ENCODE peak calls at places on chromosomes 5 and 9, in six cellular contexts. K, H, Z, Q, U and T are unnamed samples. For H3K4me1, the result is how much of the 10 kb centered on the place peaks cover.

GRCh38 chr5:157361865-157362465 is 96.0 kb downstream of the CYFIP2 start:
- DNase-seq in K (no peak), H (no peak), Z (no peak), Q (no peak), U (no peak), T (peak)

GRCh38 chr9:128729302-128729701 is 5.4 kb upstream of the ZDHHC12 start:
- DNase-seq in K (no peak), H (no peak), Z (no peak), Q (no peak), U (no peak), T (no peak)

GRCh38 chr5:79133121-79133656 is 21.6 kb downstream of the BHMT start:
- DNase-seq in K (no peak), H (no peak), Z (no peak), Q (no peak), U (no peak), T (no peak)

GRCh38 chr5:102766295-102767090 is 11.4 kb downstream of the PAM start:
- DNase-seq in K (no peak), H (no peak), Z (no peak), Q (no peak), U (no peak), T (no peak)

GRCh38 chr9:93944011-93944410 is 11.1 kb downstream of the BARX1 start:
- DNase-seq in K (no peak), H (no peak), Z (no peak), Q (no peak), U (no peak), T (no peak)

GRCh38 chr9:116055536-116055935 is 98.1 kb upstream of the PAPPA start:
- DNase-seq in K (no peak), H (no peak), Z (no peak), Q (no peak), U (no peak), T (no peak)

GRCh38 chr9:87075537-87075936 is 128.2 kb upstream of the GAS1 start:
- DNase-seq in K (no peak), H (no peak), Z (no peak), Q (no peak), U (no peak), T (no peak)

GRCh38 chr5:77683171-77683732 is 44.7 kb upstream of the OTP start:
- DNase-seq in K (no peak), H (no peak), Z (no peak), Q (no peak), U (no peak), T (no peak)

GRCh38 chr9:130779153-130779855 is 55.8 kb upstream of the ABL1 start:
- DNase-seq in K (no peak), H (no peak), Z (no peak), Q (no peak), U (peak), T (no peak)

DNA sequence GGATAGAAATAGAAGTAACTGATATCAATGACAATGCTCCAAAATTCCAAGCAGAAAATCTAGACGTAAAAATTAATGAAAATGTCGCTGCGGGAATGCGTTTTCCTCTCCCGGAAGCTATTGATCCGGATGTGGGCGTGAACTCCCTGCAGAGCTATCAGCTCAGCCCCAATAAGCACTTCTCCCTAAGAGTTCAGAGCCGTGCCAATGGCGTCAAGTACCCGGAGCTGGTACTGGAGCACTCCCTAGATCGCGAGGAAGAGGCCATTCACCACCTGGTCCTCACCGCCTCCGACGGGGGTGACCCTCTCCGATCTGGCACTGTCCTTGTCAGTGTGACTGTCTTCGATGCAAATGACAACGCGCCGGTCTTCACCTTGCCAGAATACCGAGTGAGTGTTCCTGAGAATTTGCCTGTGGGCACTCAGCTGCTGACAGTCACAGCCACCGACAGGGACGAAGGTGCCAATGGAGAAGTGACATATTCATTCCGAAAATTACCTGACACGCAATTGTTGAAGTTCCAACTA is 818 bp downstream of the PCDHGA10 start:
- DNase-seq in K (no peak), H (no peak), Z (no peak), Q (no peak), U (no peak), T (no peak)
- H3K4me1 ChIP-seq in K (under half), H (under half), Z (under half), Q (under half), U (under half), T (under half)

DNA sequence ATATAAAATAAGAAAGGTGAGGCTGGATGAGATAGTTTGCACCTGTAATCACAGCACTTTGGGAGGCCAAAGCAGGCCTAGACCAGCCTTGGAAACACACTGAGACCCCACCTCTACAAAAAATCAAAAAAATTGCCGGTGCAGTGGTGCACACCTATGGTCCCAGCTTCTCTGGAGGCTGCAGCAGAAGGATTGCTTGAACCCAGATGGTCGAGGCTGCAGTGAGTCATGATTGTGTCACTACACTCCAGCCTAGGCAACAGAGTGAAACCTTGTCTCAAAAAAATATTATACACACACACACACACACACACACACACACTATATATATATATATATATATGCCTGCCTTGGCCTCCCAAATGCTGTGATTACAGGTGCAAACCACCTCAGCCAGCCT is 1.3 kb downstream of the SLC35D2 start:
- DNase-seq in K (no peak), H (no peak), Z (no peak), Q (no peak), U (no peak), T (no peak)
- H3K4me3 ChIP-seq in K (no peak), H (peak), Z (no peak), Q (no peak), U (no peak), T (no peak)

GRCh38 chr9:6782378-6782777 is 24.6 kb downstream of the KDM4C start:
- DNase-seq in K (no peak), H (no peak), Z (no peak), Q (no peak), U (no peak), T (no peak)
- H3K4me1 ChIP-seq in K (under half), H (under half), Z (half or more), Q (under half), U (under half), T (under half)

GRCh38 chr9:121550041-121550440 is 50.4 kb upstream of the GGTA1 start:
- DNase-seq in K (no peak), H (no peak), Z (no peak), Q (peak), U (no peak), T (no peak)

GRCh38 chr9:121541945-121542344 is 42.3 kb upstream of the GGTA1 start:
- DNase-seq in K (no peak), H (peak), Z (no peak), Q (no peak), U (no peak), T (no peak)

GRCh38 chr9:121541256-121541655 is 41.6 kb upstream of the GGTA1 start:
- DNase-seq in K (no peak), H (peak), Z (no peak), Q (no peak), U (no peak), T (no peak)

GRCh38 chr9:121545148-121545874 is 45.7 kb upstream of the GGTA1 start:
- DNase-seq in K (no peak), H (peak), Z (no peak), Q (no peak), U (no peak), T (no peak)

GRCh38 chr9:121545875-121546423 is 46.3 kb upstream of the GGTA1 start:
- DNase-seq in K (no peak), H (peak), Z (peak), Q (peak), U (peak), T (peak)
- H3K4me3 ChIP-seq in K (no peak), H (peak), Z (no peak), Q (no peak), U (no peak), T (peak)

GRCh38 chr5:4544049-4544675 is 596.0 kb upstream of the ADAMTS16 start:
- DNase-seq in K (no peak), H (no peak), Z (no peak), Q (no peak), U (no peak), T (no peak)
- H3K4me1 ChIP-seq in K (under half), H (under half), Z (under half), Q (under half), U (under half), T (under half)